ENCODE peak calls at places on chromosome 12, in eight cellular contexts. One of them, this sample, is unnamed.

GRCh38 chr12:96211989-96212388 is 17.8 kb downstream of the ELK3 start:
- DNase-seq in stimulated activated effector memory CD8-positive, alpha-beta T cell treated with anti-CD3 and anti-CD28 coated beads, Interleukin-12 subunit alpha, Interleukin-12 subunit beta, amount 100 ng/mL, for 72 hours: no peak
- DNase-seq in dorsolateral prefrontal cortex: no peak
- DNase-seq in A172: no peak
- DNase-seq in MCF 10A: no peak
- DNase-seq in mucosa of gallbladder: no peak
- DNase-seq in ACHN: no peak
- DNase-seq in caudate nucleus: no peak
- DNase-seq in this sample: no peak

GRCh38 chr12:59041241-59042121 is 121.2 kb upstream of the LRIG3 start:
- DNase-seq in stimulated activated effector memory CD8-positive, alpha-beta T cell treated with anti-CD3 and anti-CD28 coated beads, Interleukin-12 subunit alpha, Interleukin-12 subunit beta, amount 100 ng/mL, for 72 hours: no peak
- DNase-seq in caudate nucleus: no peak
- DNase-seq in mucosa of gallbladder: no peak
- DNase-seq in dorsolateral prefrontal cortex: no peak
- DNase-seq in MCF 10A: peak
- DNase-seq in A172: peak
- DNase-seq in ACHN: peak
- DNase-seq in this sample: no peak

GRCh38 chr12:48034835-48035805 is 30.8 kb upstream of the COL2A1 start:
- DNase-seq in mucosa of gallbladder: no peak
- DNase-seq in A172: no peak
- DNase-seq in MCF 10A: no peak
- DNase-seq in stimulated activated effector memory CD8-positive, alpha-beta T cell treated with anti-CD3 and anti-CD28 coated beads, Interleukin-12 subunit alpha, Interleukin-12 subunit beta, amount 100 ng/mL, for 72 hours: no peak
- DNase-seq in caudate nucleus: no peak
- DNase-seq in ACHN: no peak
- DNase-seq in dorsolateral prefrontal cortex: no peak
- DNase-seq in this sample: no peak

GRCh38 chr12:125014526-125014925 is 21.1 kb downstream of the BRI3BP start:
- DNase-seq in dorsolateral prefrontal cortex: no peak
- DNase-seq in MCF 10A: no peak
- DNase-seq in ACHN: no peak
- DNase-seq in A172: no peak
- DNase-seq in caudate nucleus: no peak
- DNase-seq in stimulated activated effector memory CD8-positive, alpha-beta T cell treated with anti-CD3 and anti-CD28 coated beads, Interleukin-12 subunit alpha, Interleukin-12 subunit beta, amount 100 ng/mL, for 72 hours: no peak
- DNase-seq in mucosa of gallbladder: no peak
- DNase-seq in this sample: no peak

GRCh38 chr12:95218852-95219171 is 1.2 kb downstream of the VEZT start:
- DNase-seq in mucosa of gallbladder: peak
- DNase-seq in stimulated activated effector memory CD8-positive, alpha-beta T cell treated with anti-CD3 and anti-CD28 coated beads, Interleukin-12 subunit alpha, Interleukin-12 subunit beta, amount 100 ng/mL, for 72 hours: no peak
- DNase-seq in caudate nucleus: no peak
- DNase-seq in ACHN: peak
- DNase-seq in dorsolateral prefrontal cortex: no peak
- DNase-seq in A172: peak
- DNase-seq in MCF 10A: peak
- DNase-seq in this sample: no peak

GRCh38 chr12:100493371-100494012 is 19.8 kb downstream of the NR1H4 start:
- DNase-seq in caudate nucleus: no peak
- DNase-seq in mucosa of gallbladder: no peak
- DNase-seq in ACHN: no peak
- DNase-seq in dorsolateral prefrontal cortex: no peak
- DNase-seq in MCF 10A: peak
- DNase-seq in A172: no peak
- DNase-seq in stimulated activated effector memory CD8-positive, alpha-beta T cell treated with anti-CD3 and anti-CD28 coated beads, Interleukin-12 subunit alpha, Interleukin-12 subunit beta, amount 100 ng/mL, for 72 hours: no peak
- DNase-seq in this sample: no peak

GRCh38 chr12:92921877-92922276 is 7.2 kb downstream of the EEA1 start:
- DNase-seq in MCF 10A: no peak
- DNase-seq in mucosa of gallbladder: no peak
- DNase-seq in dorsolateral prefrontal cortex: no peak
- DNase-seq in A172: no peak
- DNase-seq in ACHN: no peak
- DNase-seq in caudate nucleus: no peak
- DNase-seq in stimulated activated effector memory CD8-positive, alpha-beta T cell treated with anti-CD3 and anti-CD28 coated beads, Interleukin-12 subunit alpha, Interleukin-12 subunit beta, amount 100 ng/mL, for 72 hours: no peak
- DNase-seq in this sample: no peak

GRCh38 chr12:76713130-76713529 is 50.8 kb upstream of the ZDHHC17 start:
- DNase-seq in mucosa of gallbladder: no peak
- DNase-seq in ACHN: no peak
- DNase-seq in stimulated activated effector memory CD8-positive, alpha-beta T cell treated with anti-CD3 and anti-CD28 coated beads, Interleukin-12 subunit alpha, Interleukin-12 subunit beta, amount 100 ng/mL, for 72 hours: no peak
- DNase-seq in dorsolateral prefrontal cortex: no peak
- DNase-seq in A172: peak
- DNase-seq in MCF 10A: peak
- DNase-seq in caudate nucleus: no peak
- DNase-seq in this sample: no peak

GRCh38 chr12:103504606-103505005 is 8.8 kb upstream of the C12orf42 start:
- DNase-seq in mucosa of gallbladder: no peak
- DNase-seq in dorsolateral prefrontal cortex: no peak
- DNase-seq in caudate nucleus: no peak
- DNase-seq in MCF 10A: no peak
- DNase-seq in ACHN: no peak
- DNase-seq in A172: no peak
- DNase-seq in stimulated activated effector memory CD8-positive, alpha-beta T cell treated with anti-CD3 and anti-CD28 coated beads, Interleukin-12 subunit alpha, Interleukin-12 subunit beta, amount 100 ng/mL, for 72 hours: no peak
- DNase-seq in this sample: no peak

GRCh38 chr12:100593490-100593889 is 20.0 kb downstream of the GAS2L3 start:
- DNase-seq in dorsolateral prefrontal cortex: no peak
- DNase-seq in MCF 10A: peak
- DNase-seq in stimulated activated effector memory CD8-positive, alpha-beta T cell treated with anti-CD3 and anti-CD28 coated beads, Interleukin-12 subunit alpha, Interleukin-12 subunit beta, amount 100 ng/mL, for 72 hours: no peak
- DNase-seq in A172: peak
- DNase-seq in ACHN: no peak
- DNase-seq in caudate nucleus: no peak
- DNase-seq in mucosa of gallbladder: no peak
- DNase-seq in this sample: no peak

GRCh38 chr12:65524666-65525065 is 246.2 kb downstream of the MSRB3 start:
- DNase-seq in MCF 10A: peak
- DNase-seq in mucosa of gallbladder: no peak
- DNase-seq in dorsolateral prefrontal cortex: no peak
- DNase-seq in ACHN: no peak
- DNase-seq in caudate nucleus: no peak
- DNase-seq in A172: peak
- DNase-seq in stimulated activated effector memory CD8-positive, alpha-beta T cell treated with anti-CD3 and anti-CD28 coated beads, Interleukin-12 subunit alpha, Interleukin-12 subunit beta, amount 100 ng/mL, for 72 hours: no peak
- DNase-seq in this sample: no peak

GRCh38 chr12:47377414-47378221 is 297.9 kb upstream of the AMIGO2 start:
- DNase-seq in ACHN: peak
- DNase-seq in MCF 10A: peak
- DNase-seq in stimulated activated effector memory CD8-positive, alpha-beta T cell treated with anti-CD3 and anti-CD28 coated beads, Interleukin-12 subunit alpha, Interleukin-12 subunit beta, amount 100 ng/mL, for 72 hours: no peak
- DNase-seq in A172: peak
- DNase-seq in dorsolateral prefrontal cortex: no peak
- DNase-seq in caudate nucleus: no peak
- DNase-seq in mucosa of gallbladder: peak
- DNase-seq in this sample: no peak

This sample was measured in progenitor cell of endocrine pancreas.